ENCODE peak calls at places on chromosome 6, in eight cellular contexts. Z is SJSA1; X is dorsolateral prefrontal cortex; B is pancreas; T is neuronal stem cell; F is effector memory CD4-positive, alpha-beta T cell; M is CD8-positive, alpha-beta memory T cell; G is H7. L is an unnamed sample.

GRCh38 chr6:160102956-160103824 is 18.4 kb upstream of the SLC22A1 start:
- DNase-seq in Z (peak; percentile 19), X (no peak), B (no peak), T (peak; percentile 8), F (no peak), M (no peak), G (peak; percentile 84), L (no peak)

GRCh38 chr6:7998103-7998725 is 66.0 kb downstream of the BLOC1S5 start:
- DNase-seq in Z (no peak), X (no peak), B (no peak), T (no peak), F (no peak), M (no peak), G (no peak), L (no peak)

GRCh38 chr6:11753798-11754197 is 24.8 kb downstream of the ADTRP start:
- DNase-seq in Z (no peak), X (no peak), B (no peak), T (no peak), F (no peak), M (no peak), G (no peak), L (no peak)

GRCh38 chr6:131042664-131043063 is 20.4 kb downstream of the EPB41L2 start:
- DNase-seq in Z (no peak), X (no peak), B (no peak), T (no peak), F (no peak), M (no peak), G (no peak), L (no peak)

GRCh38 chr6:161166677-161167076 is 107.2 kb downstream of the AGPAT4 start:
- DNase-seq in Z (no peak), X (no peak), B (no peak), T (no peak), F (no peak), M (no peak), G (no peak), L (no peak)

GRCh38 chr6:13795041-13795748 is 19.2 kb downstream of the MCUR1 start:
- DNase-seq in Z (peak; percentile 72), X (peak; percentile 90), B (peak; percentile 78), T (peak; percentile 78), F (peak; percentile 58), M (peak; percentile 63), G (peak; percentile 72), L (no peak)

GRCh38 chr6:34490390-34491090 is 24.7 kb downstream of the PACSIN1 start:
- DNase-seq in Z (no peak), X (no peak), B (no peak), T (no peak), F (no peak), M (no peak), G (peak; percentile 38), L (no peak)

GRCh38 chr6:37114612-37115011 is 55.3 kb upstream of the PIM1 start:
- DNase-seq in Z (no peak), X (no peak), B (no peak), T (no peak), F (no peak), M (no peak), G (no peak), L (no peak)

GRCh38 chr6:2790588-2790987 is 25.4 kb downstream of the WRNIP1 start:
- DNase-seq in Z (peak; percentile 82), X (no peak), B (no peak), T (no peak), F (no peak), M (no peak), G (peak; percentile 84), L (no peak)
- H3K4me3 ChIP-seq in Z (peak overlapping the region; percentile 10), X (no peak overlapping the region), B (peak overlapping the region; percentile 23), T (no peak overlapping the region), F (no peak overlapping the region), M (no peak overlapping the region), G (no peak overlapping the region), L (no peak overlapping the region)

DNA sequence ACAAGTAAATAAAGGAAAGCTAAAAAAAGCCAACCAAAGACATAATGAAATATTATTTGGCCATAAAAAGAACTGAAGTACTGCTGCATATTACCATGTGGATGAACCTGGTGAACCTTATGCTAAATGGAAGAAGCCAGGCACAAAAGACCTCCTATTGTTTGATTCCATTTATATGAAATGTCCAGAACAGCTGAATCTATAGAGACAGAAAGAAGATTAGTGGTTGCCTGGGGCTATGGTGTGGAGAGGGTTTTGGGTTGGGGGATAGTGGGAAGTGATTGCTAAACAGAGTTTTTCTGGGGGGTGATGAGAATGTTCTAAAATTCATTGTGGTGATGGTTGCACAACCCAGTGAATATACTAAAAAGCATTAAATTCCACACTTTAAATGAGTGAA is 53.2 kb downstream of the TSBP1 start:
- DNase-seq in Z (no peak), X (no peak), B (no peak), T (no peak), F (no peak), M (no peak), G (no peak), L (no peak)
- H3K27me3 ChIP-seq in Z (peaks cover 47% of the 10 kb centered on the region), X (no peaks in the 10 kb centered on the region), B (no peaks in the 10 kb centered on the region), T (no peaks in the 10 kb centered on the region), F (no peaks in the 10 kb centered on the region), M (no peaks in the 10 kb centered on the region), G (no peaks in the 10 kb centered on the region), L (no peaks in the 10 kb centered on the region)

GRCh38 chr6:67897998-67898607 is 737.0 kb upstream of the ADGRB3 start:
- DNase-seq in Z (no peak), X (no peak), B (no peak), T (no peak), F (no peak), M (no peak), G (no peak), L (no peak)
- H3K4me3 ChIP-seq in Z (no peak overlapping the region), X (no peak overlapping the region), B (no peak overlapping the region), T (no peak overlapping the region), F (no peak overlapping the region), M (no peak overlapping the region), G (no peak overlapping the region), L (no peak overlapping the region)

GRCh38 chr6:28707387-28708282 is 182.0 kb downstream of the GPX5 start:
- DNase-seq in Z (no peak), X (no peak), B (no peak), T (no peak), F (no peak), M (no peak), G (no peak), L (no peak)

GRCh38 chr6:28709478-28710349 is 184.0 kb downstream of the GPX5 start:
- DNase-seq in Z (no peak), X (no peak), B (no peak), T (peak; percentile 60), F (no peak), M (no peak), G (no peak), L (no peak)

GRCh38 chr6:28710466-28711191 is 184.9 kb downstream of the GPX5 start:
- DNase-seq in Z (no peak), X (no peak), B (no peak), T (no peak), F (no peak), M (no peak), G (no peak), L (no peak)

GRCh38 chr6:28712982-28713381 is 187.3 kb downstream of the GPX5 start:
- DNase-seq in Z (no peak), X (no peak), B (no peak), T (no peak), F (no peak), M (no peak), G (no peak), L (no peak)

DNA sequence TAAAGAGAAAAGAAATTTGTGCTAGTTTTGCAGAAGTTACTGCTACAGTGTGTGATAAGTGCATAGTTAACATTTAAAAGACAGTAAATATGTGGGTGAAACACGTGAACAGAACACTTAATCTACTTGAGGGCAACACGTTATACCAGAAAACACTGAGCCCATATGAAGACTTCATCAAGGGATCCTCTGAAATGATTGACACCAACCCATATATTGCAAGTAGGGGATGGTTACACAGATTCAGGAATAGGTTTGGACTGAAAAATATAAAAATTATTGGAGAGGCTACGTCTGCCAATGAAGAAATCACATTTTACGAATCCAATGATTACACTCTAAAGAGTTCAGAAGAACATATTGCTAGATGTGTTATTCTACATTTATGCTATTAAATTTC is 185.6 kb downstream of the GPX5 start:
- DNase-seq in Z (no peak), X (no peak), B (no peak), T (no peak), F (no peak), M (no peak), G (no peak), L (no peak)
- H3K27me3 ChIP-seq in Z (no peaks in the 10 kb centered on the region), X (no peaks in the 10 kb centered on the region), B (no peaks in the 10 kb centered on the region), T (no peaks in the 10 kb centered on the region), F (peaks cover 12% of the 10 kb centered on the region), M (peaks cover 17% of the 10 kb centered on the region), G (no peaks in the 10 kb centered on the region), L (peaks cover 5% of the 10 kb centered on the region)

DNA sequence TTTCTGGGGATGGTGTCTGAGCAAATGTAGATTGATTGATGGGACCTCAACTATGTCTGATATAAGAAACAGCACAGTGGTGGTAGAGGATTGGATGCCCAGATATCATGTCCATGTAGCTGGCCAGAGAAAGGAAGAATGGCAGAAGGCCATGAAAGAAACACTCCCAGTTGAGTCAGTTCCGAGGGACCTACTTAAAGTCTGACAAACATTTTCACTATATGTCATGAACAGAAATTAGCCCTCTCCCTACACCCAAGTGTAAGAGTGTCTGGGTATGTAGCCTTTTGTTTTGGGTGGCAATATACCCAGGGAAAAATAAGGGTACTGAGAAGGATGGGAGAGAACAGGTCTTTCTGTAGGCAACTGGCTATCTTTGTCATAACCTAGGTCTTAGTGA is 434.2 kb downstream of the BCKDHB start:
- DNase-seq in Z (no peak), X (no peak), B (no peak), T (no peak), F (no peak), M (no peak), G (no peak), L (no peak)
- H3K4me3 ChIP-seq in Z (no peak overlapping the region), X (no peak overlapping the region), B (no peak overlapping the region), T (no peak overlapping the region), F (no peak overlapping the region), M (no peak overlapping the region), G (no peak overlapping the region), L (no peak overlapping the region)

GRCh38 chr6:51153109-51153508 is 334.4 kb downstream of the TFAP2B start:
- DNase-seq in Z (no peak), X (no peak), B (no peak), T (no peak), F (no peak), M (no peak), G (no peak), L (no peak)
- H3K27me3 ChIP-seq in Z (peaks cover 3% of the 10 kb centered on the region), X (no peaks in the 10 kb centered on the region), B (no peaks in the 10 kb centered on the region), T (no peaks in the 10 kb centered on the region), F (no peaks in the 10 kb centered on the region), M (no peaks in the 10 kb centered on the region), G (peaks cover 14% of the 10 kb centered on the region), L (no peaks in the 10 kb centered on the region)